ENCODE peak calls at places on chromosomes 3 and 15, in eight cellular contexts. C is tibial artery, A is psoas muscle, S is breast epithelium, X is pancreas, O is stomach, H is keratinocyte, B is choroid plexus epithelial cell. W is an unnamed sample.

GRCh38 chr3:19934098-19934566 is at the start of gene EFHB:
- DNase-seq in C (no peak), A (no peak), S (no peak), X (peak), O (no peak), H (no peak), B (peak), W (no peak)

GRCh38 chr3:46609074-46609735 is 3.1 kb upstream of the FAM240A start:
- DNase-seq in C (no peak), A (peak), S (no peak), X (no peak), O (no peak), H (no peak), B (no peak), W (no peak)

GRCh38 chr15:38299216-38299615 is 46.6 kb downstream of the SPRED1 start:
- DNase-seq in C (no peak), A (no peak), S (no peak), X (no peak), O (no peak), H (no peak), B (peak), W (no peak)

GRCh38 chr3:108605491-108605890 is 16.0 kb downstream of the DZIP3 start:
- DNase-seq in C (no peak), A (no peak), S (no peak), X (no peak), O (no peak), H (no peak), B (no peak), W (no peak)

GRCh38 chr3:48039487-48040190 is 23.4 kb upstream of the MAP4 start:
- DNase-seq in C (no peak), A (no peak), S (no peak), X (no peak), O (no peak), H (no peak), B (peak), W (no peak)

GRCh38 chr3:145015243-145015642 is 1043.6 kb downstream of the DIPK2A start:
- DNase-seq in C (no peak), A (no peak), S (no peak), X (no peak), O (no peak), H (no peak), B (peak), W (no peak)

GRCh38 chr3:49134471-49135265 is 1.8 kb upstream of the LAMB2 start:
- DNase-seq in C (no peak), A (no peak), S (no peak), X (no peak), O (no peak), H (no peak), B (no peak), W (no peak)

GRCh38 chr15:98440917-98441316 is 207.4 kb upstream of the IGF1R start:
- DNase-seq in C (no peak), A (no peak), S (no peak), X (no peak), O (no peak), H (no peak), B (no peak), W (no peak)

GRCh38 chr3:111762535-111762934 is 96.5 kb upstream of the PHLDB2 start:
- DNase-seq in C (no peak), A (no peak), S (no peak), X (no peak), O (no peak), H (no peak), B (peak), W (no peak)

GRCh38 chr3:143736651-143737050 is 111.6 kb downstream of the SLC9A9 start:
- DNase-seq in C (no peak), A (no peak), S (no peak), X (no peak), O (no peak), H (peak), B (peak), W (no peak)

GRCh38 chr3:158727499-158728377 is 4.5 kb downstream of the RARRES1 start:
- DNase-seq in C (no peak), A (no peak), S (peak), X (peak), O (peak), H (no peak), B (peak), W (no peak)

GRCh38 chr3:131007256-131007655 is 19.4 kb downstream of the ASTE1 start:
- DNase-seq in C (no peak), A (no peak), S (no peak), X (no peak), O (no peak), H (no peak), B (no peak), W (no peak)

GRCh38 chr15:74889882-74890768 is at the start of gene MPI:
- DNase-seq in C (peak), A (peak), S (peak), X (peak), O (peak), H (no peak), B (peak), W (peak)

GRCh38 chr3:88084006-88084597 is 25.0 kb downstream of the ZNF654 start:
- DNase-seq in C (no peak), A (no peak), S (no peak), X (no peak), O (no peak), H (no peak), B (no peak), W (no peak)

GRCh38 chr3:100073555-100074307 is 40.6 kb downstream of the FILIP1L start:
- DNase-seq in C (no peak), A (no peak), S (no peak), X (no peak), O (no peak), H (no peak), B (peak), W (no peak)

GRCh38 chr3:109696932-109697331 is 359.6 kb upstream of the DPPA4 start:
- DNase-seq in C (no peak), A (no peak), S (no peak), X (no peak), O (no peak), H (no peak), B (peak), W (no peak)

GRCh38 chr3:98705694-98706093 is 57.4 kb upstream of the ST3GAL6 start:
- DNase-seq in C (no peak), A (no peak), S (no peak), X (no peak), O (no peak), H (no peak), B (peak), W (no peak)

GRCh38 chr3:156551746-156552145 is 3.2 kb downstream of the SSR3 start:
- DNase-seq in C (no peak), A (no peak), S (no peak), X (no peak), O (no peak), H (no peak), B (peak), W (no peak)

GRCh38 chr15:83323296-83323711 is 38.8 kb upstream of the BNC1 start:
- DNase-seq in C (no peak), A (no peak), S (no peak), X (peak), O (no peak), H (peak), B (peak), W (no peak)

GRCh38 chr15:75070674-75071073 is 47.3 kb downstream of the PPCDC start:
- DNase-seq in C (no peak), A (no peak), S (no peak), X (no peak), O (no peak), H (no peak), B (no peak), W (no peak)

GRCh38 chr15:64089553-64090280 is 3.9 kb downstream of the CIAO2A start:
- DNase-seq in C (no peak), A (no peak), S (no peak), X (no peak), O (no peak), H (no peak), B (no peak), W (no peak)

GRCh38 chr15:97729270-97729669 is 231.2 kb upstream of the ARRDC4 start:
- DNase-seq in C (no peak), A (no peak), S (no peak), X (no peak), O (no peak), H (no peak), B (no peak), W (no peak)

GRCh38 chr15:52615302-52615701 is 46.5 kb upstream of the ARPP19 start:
- DNase-seq in C (no peak), A (no peak), S (no peak), X (no peak), O (no peak), H (no peak), B (peak), W (no peak)

GRCh38 chr15:45637552-45638033 is 2.8 kb downstream of the SQOR start:
- DNase-seq in C (no peak), A (peak), S (no peak), X (peak), O (peak), H (no peak), B (peak), W (no peak)

GRCh38 chr15:33234019-33234418 is 39.5 kb upstream of the FMN1 start:
- DNase-seq in C (no peak), A (no peak), S (no peak), X (no peak), O (no peak), H (no peak), B (peak), W (no peak)

GRCh38 chr15:41939986-41940385 is 32.4 kb downstream of the EHD4 start:
- DNase-seq in C (no peak), A (no peak), S (peak), X (no peak), O (no peak), H (no peak), B (no peak), W (no peak)

GRCh38 chr3:99315896-99316295 is 322.5 kb upstream of the COL8A1 start:
- DNase-seq in C (no peak), A (no peak), S (no peak), X (no peak), O (no peak), H (no peak), B (peak), W (no peak)

GRCh38 chr15:99211926-99212325 is 37.5 kb downstream of the TTC23 start:
- DNase-seq in C (no peak), A (no peak), S (no peak), X (no peak), O (no peak), H (no peak), B (peak), W (no peak)

GRCh38 chr15:41429003-41429890 is 12.4 kb downstream of the RTF1 start:
- DNase-seq in C (no peak), A (no peak), S (no peak), X (no peak), O (no peak), H (no peak), B (peak), W (no peak)

GRCh38 chr15:98954411-98954810 is 53.2 kb downstream of the PGPEP1L start:
- DNase-seq in C (peak), A (peak), S (peak), X (no peak), O (no peak), H (no peak), B (peak), W (peak)

GRCh38 chr3:52455283-52456168 is at the start of gene NISCH:
- DNase-seq in C (peak), A (peak), S (peak), X (peak), O (peak), H (no peak), B (peak), W (peak)

GRCh38 chr15:68040144-68040543 is 14.0 kb upstream of the PIAS1 start:
- DNase-seq in C (no peak), A (no peak), S (no peak), X (no peak), O (no peak), H (no peak), B (no peak), W (no peak)
- TF ChIP-seq CTCF in C (no peak), A (no peak), S (no peak), X (no peak), O (no peak), H (no peak), B (no peak), W (no peak)

DNA sequence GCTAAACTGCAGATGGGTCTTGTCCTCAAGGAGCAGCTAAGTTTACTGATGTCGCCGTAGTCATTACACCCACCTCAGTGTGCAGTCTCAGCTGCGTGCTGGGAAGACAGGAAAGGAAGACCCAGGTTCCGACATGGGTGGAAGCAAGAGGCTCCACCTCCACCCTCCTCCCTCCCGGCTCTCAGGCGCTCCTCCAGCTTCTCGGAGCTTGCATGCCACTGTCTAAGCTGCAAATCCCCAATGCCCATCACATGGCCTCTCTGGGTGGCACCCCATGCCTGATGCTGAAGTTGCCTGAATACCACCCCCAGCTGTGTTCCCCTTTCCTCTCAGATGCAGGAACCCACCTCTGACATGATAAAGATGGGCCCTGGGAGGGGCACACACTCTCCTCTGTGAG is 58.5 kb downstream of the MGLL start:
- DNase-seq in C (no peak), A (peak), S (no peak), X (no peak), O (no peak), H (no peak), B (no peak), W (no peak)
- H3K4me3 ChIP-seq in C (no peak), A (no peak), S (no peak), X (no peak), O (no peak), H (no peak), B (no peak), W (no peak)

DNA sequence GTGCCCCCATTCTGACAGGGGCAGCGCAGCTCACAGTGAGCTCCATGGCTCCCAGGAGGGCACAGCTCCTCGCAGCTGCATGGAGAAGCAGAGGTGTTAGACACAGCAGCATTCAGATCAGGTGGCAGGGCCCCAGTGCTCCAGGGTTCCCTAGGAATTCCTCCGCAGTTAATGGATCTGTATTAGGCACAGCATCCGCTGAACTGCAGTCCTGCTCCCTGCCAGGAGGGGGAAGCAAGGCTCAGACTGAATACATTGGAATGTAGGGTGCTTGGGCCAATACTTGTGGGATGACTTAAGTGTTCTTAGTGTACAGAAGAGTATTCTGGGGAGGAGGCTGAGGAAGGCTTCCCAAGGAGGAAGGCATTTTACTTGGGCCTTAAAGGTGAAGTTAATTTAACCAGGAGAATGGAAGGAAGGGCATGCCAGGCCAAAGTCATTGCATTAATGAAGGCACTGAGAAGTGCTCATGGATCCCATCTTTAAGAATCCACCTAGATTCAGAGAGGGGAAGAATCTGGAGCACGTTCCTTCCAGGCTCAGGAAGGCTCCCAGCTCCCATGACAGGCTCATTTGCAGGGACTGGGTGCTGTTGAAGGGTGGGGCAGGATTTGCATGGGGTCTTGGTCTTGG is 111.6 kb downstream of the RAB11A start:
- DNase-seq in C (no peak), A (peak), S (no peak), X (peak), O (peak), H (peak), B (peak), W (peak)
- TF ChIP-seq CTCF in C (peak), A (peak), S (no peak), X (peak), O (peak), H (peak), B (peak), W (peak)

GRCh38 chr3:194141415-194142155 is 5.6 kb downstream of the HES1 start:
- DNase-seq in C (peak), A (peak), S (peak), X (peak), O (peak), H (no peak), B (peak), W (peak)
- H3K4me3 ChIP-seq in C (peak), A (peak), S (peak), X (peak), O (peak), H (peak), B (peak), W (peak)

GRCh38 chr3:65689436-65689835 is 349.3 kb downstream of the MAGI1 start:
- DNase-seq in C (no peak), A (no peak), S (no peak), X (no peak), O (no peak), H (no peak), B (no peak), W (no peak)
- TF ChIP-seq CTCF in C (no peak), A (no peak), S (no peak), X (no peak), O (no peak), H (no peak), B (peak), W (no peak)

GRCh38 chr3:197354195-197355059 is 56.0 kb upstream of the DLG1 start:
- DNase-seq in C (no peak), A (peak), S (no peak), X (no peak), O (peak), H (no peak), B (peak), W (peak)
- H3K4me3 ChIP-seq in C (no peak), A (peak), S (no peak), X (no peak), O (no peak), H (no peak), B (peak), W (no peak)

DNA sequence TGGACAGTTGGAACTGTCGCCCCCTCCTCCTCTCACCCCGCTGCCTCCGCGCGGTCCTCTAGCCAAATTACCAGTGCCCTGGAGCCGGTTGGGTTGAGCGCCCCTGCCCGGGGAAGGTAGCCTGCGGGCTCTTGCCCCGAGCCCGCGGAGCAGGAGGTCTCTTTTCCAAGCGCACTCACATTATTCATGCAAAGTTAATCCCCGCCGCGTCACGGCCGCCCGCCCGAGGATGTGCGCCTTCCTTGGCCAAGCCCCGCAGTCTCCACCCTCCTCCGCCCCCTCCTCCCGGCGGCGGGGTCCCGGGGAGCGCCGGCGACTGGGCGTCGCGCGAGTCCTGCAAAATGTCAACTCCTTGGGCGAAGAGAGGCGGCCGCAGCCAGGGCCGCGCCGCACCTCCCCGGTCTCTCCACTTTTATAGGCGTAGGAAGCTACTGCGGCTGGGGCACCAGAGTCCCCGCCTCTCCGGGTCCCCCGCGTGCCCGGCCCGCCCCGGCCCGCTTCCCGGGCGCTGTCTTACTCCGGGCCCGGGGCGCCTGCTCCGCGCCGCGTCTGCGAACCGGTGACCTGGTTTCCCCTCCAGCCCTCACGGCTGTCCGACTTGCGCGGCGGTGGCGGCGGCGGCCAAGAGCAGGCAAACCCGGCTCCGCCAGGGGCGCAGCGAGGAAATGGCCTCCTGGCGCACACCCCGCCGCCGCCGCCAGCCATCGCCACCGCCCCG is at the start of gene THRB:
- DNase-seq in C (peak), A (peak), S (peak), X (peak), O (peak), H (no peak), B (peak), W (peak)
- TF ChIP-seq CTCF in C (peak), A (peak), S (no peak), X (no peak), O (peak), H (peak), B (peak), W (no peak)

GRCh38 chr3:60136606-60137005 is 1086.8 kb upstream of the CFAP20DC start:
- DNase-seq in C (no peak), A (no peak), S (no peak), X (no peak), O (no peak), H (no peak), B (no peak), W (no peak)

GRCh38 chr3:60133269-60133877 is 1083.5 kb upstream of the CFAP20DC start:
- DNase-seq in C (no peak), A (no peak), S (no peak), X (no peak), O (no peak), H (no peak), B (no peak), W (no peak)

GRCh38 chr3:60126905-60127304 is 1077.1 kb upstream of the CFAP20DC start:
- DNase-seq in C (no peak), A (no peak), S (no peak), X (no peak), O (no peak), H (no peak), B (no peak), W (no peak)

GRCh38 chr3:60135474-60135873 is 1085.6 kb upstream of the CFAP20DC start:
- DNase-seq in C (no peak), A (no peak), S (no peak), X (no peak), O (no peak), H (no peak), B (no peak), W (no peak)

DNA sequence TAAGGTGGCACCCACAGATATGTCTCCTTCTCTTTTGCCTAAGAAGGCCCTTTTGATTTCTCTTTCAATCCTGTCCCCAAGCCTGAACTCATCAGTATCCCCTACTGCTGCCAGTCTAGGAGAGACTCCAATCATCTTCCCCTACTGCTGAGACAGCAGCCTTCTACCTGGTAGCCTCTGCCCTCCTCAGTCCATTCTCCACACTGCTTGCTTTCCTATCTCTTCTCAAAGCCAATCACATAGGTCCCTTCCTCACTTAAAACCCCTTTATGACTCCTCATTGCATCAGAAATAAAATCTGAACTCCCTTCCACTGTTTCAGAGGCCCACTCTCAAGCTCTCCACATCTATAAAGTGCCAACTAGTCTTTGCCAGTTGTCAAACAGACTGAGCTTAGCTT is 1081.8 kb upstream of the CFAP20DC start:
- DNase-seq in C (no peak), A (no peak), S (no peak), X (no peak), O (no peak), H (no peak), B (no peak), W (no peak)
- H3K4me3 ChIP-seq in C (no peak), A (no peak), S (no peak), X (no peak), O (no peak), H (no peak), B (no peak), W (no peak)